ENCODE peak calls at places on chromosomes 11 and 22, in eight cellular contexts. H, S, F, P, C, V, N and G are unnamed samples. For H3K36me3 and H3K4me1, the result is how much of the 10 kb centered on the place peaks cover.

GRCh38 chr11:47916361-47916841 is 64.0 kb upstream of the PTPRJ start:
- DNase-seq in H (peak), S (no peak), F (no peak), P (peak), C (no peak), V (no peak), N (no peak), G (no peak)

GRCh38 chr22:50282361-50283144 is 12.4 kb upstream of the MAPK11 start:
- DNase-seq in H (peak), S (no peak), F (peak), P (no peak), C (no peak), V (no peak), N (no peak), G (no peak)

GRCh38 chr11:120332822-120333716 is 3.1 kb upstream of the ARHGEF12 start:
- DNase-seq in H (no peak), S (no peak), F (no peak), P (no peak), C (no peak), V (no peak), N (no peak), G (no peak)

GRCh38 chr22:49039625-49040024 is 788.0 kb downstream of the BRD1 start:
- DNase-seq in H (no peak), S (no peak), F (no peak), P (no peak), C (no peak), V (no peak), N (peak), G (no peak)

GRCh38 chr11:1889941-1890855 is 1.5 kb downstream of the PRR33 start:
- DNase-seq in H (no peak), S (no peak), F (no peak), P (no peak), C (no peak), V (no peak), N (no peak), G (no peak)

GRCh38 chr11:57203359-57203758 is 21.6 kb downstream of the LRRC55 start:
- DNase-seq in H (peak), S (peak), F (no peak), P (no peak), C (no peak), V (no peak), N (peak), G (peak)

GRCh38 chr11:22753401-22753800 is 76.2 kb downstream of the SVIP start:
- DNase-seq in H (no peak), S (no peak), F (no peak), P (no peak), C (no peak), V (no peak), N (no peak), G (no peak)

GRCh38 chr11:64290894-64291745 is at the start of gene KCNK4:
- DNase-seq in H (no peak), S (peak), F (no peak), P (no peak), C (no peak), V (peak), N (peak), G (no peak)

GRCh38 chr11:57674251-57674650 is 6.3 kb downstream of the ZDHHC5 start:
- DNase-seq in H (no peak), S (no peak), F (no peak), P (no peak), C (no peak), V (no peak), N (no peak), G (no peak)

GRCh38 chr22:17954200-17954859 is 70.0 kb downstream of the MICAL3 start:
- DNase-seq in H (no peak), S (no peak), F (no peak), P (no peak), C (peak), V (no peak), N (no peak), G (no peak)

GRCh38 chr11:94768602-94769511 is 701 bp downstream of the AMOTL1 start:
- DNase-seq in H (peak), S (peak), F (no peak), P (peak), C (peak), V (no peak), N (peak), G (peak)

GRCh38 chr11:122235615-122236014 is 119.6 kb upstream of the BLID start:
- DNase-seq in H (peak), S (no peak), F (no peak), P (no peak), C (no peak), V (no peak), N (peak), G (peak)

GRCh38 chr22:50526849-50527801 is 1.7 kb upstream of the SCO2 start:
- DNase-seq in H (peak), S (peak), F (no peak), P (peak), C (peak), V (peak), N (peak), G (peak)

GRCh38 chr11:69864589-69864929 is 45.3 kb upstream of the FGF3 start:
- DNase-seq in H (no peak), S (no peak), F (no peak), P (no peak), C (no peak), V (no peak), N (no peak), G (no peak)

GRCh38 chr11:70437111-70437784 is 38.9 kb downstream of the CTTN start:
- DNase-seq in H (no peak), S (no peak), F (no peak), P (no peak), C (no peak), V (no peak), N (peak), G (no peak)

GRCh38 chr22:37088108-37088605 is 21.4 kb downstream of the TMPRSS6 start:
- DNase-seq in H (no peak), S (no peak), F (peak), P (no peak), C (no peak), V (no peak), N (no peak), G (no peak)

GRCh38 chr11:33801821-33802413 is 27.6 kb upstream of the FBXO3 start:
- DNase-seq in H (no peak), S (peak), F (peak), P (no peak), C (no peak), V (no peak), N (no peak), G (no peak)

GRCh38 chr11:72236083-72236697 is 7.8 kb downstream of the PHOX2A start:
- DNase-seq in H (no peak), S (no peak), F (no peak), P (no peak), C (no peak), V (no peak), N (no peak), G (no peak)

GRCh38 chr11:6568191-6568918 is 35.1 kb downstream of the RRP8 start:
- DNase-seq in H (peak), S (peak), F (no peak), P (peak), C (peak), V (no peak), N (peak), G (no peak)

GRCh38 chr22:46114518-46115387 is 35.6 kb upstream of the PPARA start:
- DNase-seq in H (no peak), S (no peak), F (no peak), P (peak), C (peak), V (no peak), N (no peak), G (no peak)

GRCh38 chr22:46112405-46112804 is 37.9 kb upstream of the PPARA start:
- DNase-seq in H (no peak), S (no peak), F (no peak), P (no peak), C (no peak), V (no peak), N (no peak), G (no peak)

GRCh38 chr22:46111645-46112306 is 38.5 kb upstream of the PPARA start:
- DNase-seq in H (no peak), S (peak), F (no peak), P (peak), C (peak), V (no peak), N (peak), G (no peak)

GRCh38 chr22:46113910-46114517 is 36.3 kb upstream of the PPARA start:
- DNase-seq in H (no peak), S (no peak), F (no peak), P (peak), C (peak), V (no peak), N (peak), G (no peak)

GRCh38 chr22:46113110-46113909 is 37.0 kb upstream of the PPARA start:
- DNase-seq in H (no peak), S (no peak), F (no peak), P (no peak), C (peak), V (no peak), N (no peak), G (no peak)
- H3K36me3 ChIP-seq in H (under half), S (under half), F (under half), P (half or more), C (under half), V (under half), N (under half), G (under half)

DNA sequence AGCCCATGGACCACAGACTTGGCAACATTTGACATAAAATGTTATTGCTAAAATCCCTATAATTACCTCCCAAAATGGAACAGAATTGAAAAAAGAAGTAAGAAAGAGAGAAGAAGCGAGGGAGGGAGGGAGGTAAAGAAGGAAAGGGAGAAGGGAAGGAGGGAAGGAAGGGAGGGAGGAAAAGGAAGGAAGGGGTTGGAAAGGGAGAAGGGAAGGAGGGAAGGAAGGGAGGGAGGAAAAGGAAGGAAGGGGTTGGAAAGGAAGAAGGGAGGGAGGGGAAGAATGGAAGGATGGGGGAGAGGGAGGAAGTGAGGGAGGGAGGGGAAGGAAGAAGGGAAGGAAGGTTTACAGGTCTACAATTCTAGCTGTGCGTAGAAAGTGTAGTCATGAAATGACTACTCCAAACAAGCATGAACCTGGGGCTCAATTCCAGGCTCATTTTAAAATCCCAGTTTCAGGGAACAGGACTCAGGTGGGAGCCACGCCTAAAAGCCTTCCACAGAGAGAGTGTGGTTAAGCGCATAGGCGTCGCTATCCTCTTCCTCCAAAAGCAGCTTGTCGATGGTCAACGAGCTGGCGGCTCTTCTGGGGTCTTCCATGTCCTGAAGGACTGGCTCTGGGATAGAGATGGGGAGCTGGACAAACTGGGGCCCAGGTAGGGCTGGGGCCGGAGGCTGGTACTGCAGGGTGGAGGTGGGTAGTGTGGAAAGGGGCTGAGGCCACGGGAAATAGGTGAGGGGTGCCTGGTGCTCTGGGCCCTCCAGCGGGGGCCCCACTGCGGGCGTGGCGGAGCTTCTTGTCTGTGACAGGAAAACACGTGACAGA is 25.1 kb downstream of the POU2AF1 start:
- DNase-seq in H (no peak), S (no peak), F (no peak), P (no peak), C (no peak), V (no peak), N (peak), G (no peak)
- H3K4me1 ChIP-seq in H (under half), S (under half), F (under half), P (under half), C (under half), V (under half), N (under half), G (under half)

DNA sequence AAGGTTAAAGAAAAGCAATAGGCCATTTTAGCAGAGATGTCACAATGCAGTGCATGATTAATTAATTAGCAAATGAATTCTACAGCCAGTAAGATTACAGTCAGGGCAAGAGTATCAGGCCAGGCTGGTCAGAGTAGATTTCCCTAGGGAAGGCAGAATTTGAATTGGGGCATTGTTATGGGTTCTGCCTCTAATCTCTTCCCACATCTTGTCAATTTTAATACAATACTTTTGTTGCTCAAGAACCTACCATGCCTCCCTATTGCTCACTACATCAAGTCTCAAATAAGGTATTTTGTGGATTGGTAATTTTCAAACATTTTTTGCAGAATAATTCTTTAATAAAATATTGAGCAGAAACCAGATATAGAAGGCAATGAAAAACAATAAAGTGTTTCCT is 103.7 kb downstream of the CCDC81 start:
- DNase-seq in H (no peak), S (no peak), F (no peak), P (no peak), C (no peak), V (no peak), N (no peak), G (no peak)
- H3K36me3 ChIP-seq in H (under half), S (under half), F (under half), P (under half), C (under half), V (under half), N (under half), G (under half)

DNA sequence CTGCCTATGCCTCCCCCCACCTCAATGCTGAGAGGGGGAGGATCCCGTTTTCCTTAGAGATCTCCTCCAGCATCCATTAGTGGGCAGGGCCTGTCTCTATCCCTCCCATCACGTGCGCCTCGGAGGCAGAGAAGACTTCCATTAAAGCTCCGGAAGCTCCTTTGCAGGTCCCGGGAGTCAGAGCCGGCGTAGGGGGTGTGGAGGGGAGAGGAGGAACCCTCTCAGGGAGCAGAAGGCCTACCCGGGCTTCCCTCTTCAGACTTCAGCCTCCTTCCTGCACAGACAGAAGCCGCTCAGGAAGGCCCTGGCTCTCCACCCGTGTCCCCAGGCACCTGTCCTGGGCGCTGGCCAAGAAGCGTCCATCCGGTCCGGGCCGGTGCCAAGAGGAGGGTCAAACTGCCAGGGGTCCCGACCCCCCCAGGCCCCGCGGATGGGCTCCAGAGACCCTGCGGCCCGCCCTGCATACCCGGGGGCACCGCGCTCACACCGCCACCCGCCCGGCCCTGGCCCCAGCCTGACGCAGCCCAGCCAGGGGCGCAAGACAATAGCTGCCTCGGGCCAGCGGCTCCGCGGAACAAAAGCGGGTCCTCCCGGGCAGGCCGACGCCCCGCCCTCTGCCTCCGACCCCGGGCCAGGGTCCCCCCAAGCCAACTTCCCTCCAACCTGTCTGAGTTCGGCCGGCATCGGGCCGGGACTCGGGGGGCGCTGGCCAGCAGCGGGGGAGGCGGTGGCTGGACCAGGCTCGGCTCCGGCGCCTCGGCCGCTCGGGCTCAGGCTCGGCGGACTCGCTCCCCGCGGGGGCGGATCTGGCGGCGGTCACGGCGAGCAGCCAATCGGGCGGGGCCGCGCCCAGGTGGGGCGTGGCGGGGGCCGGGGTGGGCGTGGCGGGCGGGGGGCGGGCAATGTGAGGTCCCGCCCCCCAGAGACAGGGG is 29.9 kb downstream of the ARVCF start:
- DNase-seq in H (peak), S (peak), F (no peak), P (peak), C (peak), V (no peak), N (peak), G (peak)
- H3K4me1 ChIP-seq in H (under half), S (under half), F (under half), P (half or more), C (under half), V (under half), N (half or more), G (under half)

DNA sequence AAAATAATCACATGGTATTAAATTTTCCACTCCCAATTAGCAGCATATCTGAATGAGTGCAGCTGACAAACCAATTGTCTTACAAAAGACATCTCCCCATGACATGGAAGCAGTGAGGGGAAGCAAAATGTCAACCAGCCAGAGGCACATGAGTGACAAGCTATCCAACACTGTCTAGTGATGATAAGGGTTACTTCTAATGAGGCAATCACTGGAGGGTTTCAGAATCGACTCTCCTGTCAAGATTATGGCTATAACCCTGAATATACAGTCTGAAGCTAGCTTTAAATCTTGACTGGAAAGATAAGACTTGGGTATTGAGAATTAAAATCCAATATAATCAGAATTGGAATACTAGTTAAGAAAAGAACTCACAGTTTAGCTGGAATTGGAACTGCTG is 50.3 kb downstream of the AMBRA1 start:
- DNase-seq in H (no peak), S (no peak), F (no peak), P (no peak), C (no peak), V (no peak), N (no peak), G (no peak)
- H3K36me3 ChIP-seq in H (under half), S (under half), F (under half), P (under half), C (under half), V (half or more), N (under half), G (under half)

GRCh38 chr11:19953909-19954308 is 206.4 kb downstream of the DBX1 start:
- DNase-seq in H (peak), S (peak), F (peak), P (no peak), C (no peak), V (no peak), N (no peak), G (peak)

GRCh38 chr11:19954899-19955298 is 205.4 kb downstream of the DBX1 start:
- DNase-seq in H (peak), S (no peak), F (no peak), P (no peak), C (no peak), V (no peak), N (no peak), G (no peak)

GRCh38 chr11:19957301-19957985 is 202.8 kb downstream of the DBX1 start:
- DNase-seq in H (no peak), S (no peak), F (no peak), P (no peak), C (no peak), V (no peak), N (no peak), G (peak)

GRCh38 chr11:19956228-19956627 is 204.0 kb downstream of the DBX1 start:
- DNase-seq in H (peak), S (no peak), F (no peak), P (no peak), C (no peak), V (no peak), N (no peak), G (no peak)

DNA sequence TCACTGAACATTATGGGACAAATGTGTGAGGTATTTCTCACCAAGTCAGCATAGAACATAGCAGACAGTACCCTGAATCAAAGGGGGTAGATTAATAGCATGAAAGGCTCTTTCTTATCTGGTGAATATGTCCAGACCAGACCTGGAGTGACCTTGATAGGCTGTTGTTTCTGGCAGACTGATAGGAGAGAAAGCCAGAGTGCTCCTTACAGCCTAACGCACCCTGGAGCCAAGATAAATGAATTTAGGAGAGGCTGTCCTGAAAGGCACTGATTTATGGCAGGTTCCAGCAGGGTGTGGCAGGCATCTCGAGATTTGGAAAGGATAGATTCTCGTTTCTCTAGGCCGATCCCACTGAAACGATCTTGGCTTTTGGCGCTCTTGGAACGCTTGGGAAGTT is 204.6 kb downstream of the DBX1 start:
- DNase-seq in H (no peak), S (no peak), F (no peak), P (peak), C (no peak), V (no peak), N (no peak), G (no peak)
- H3K4me1 ChIP-seq in H (under half), S (under half), F (under half), P (under half), C (under half), V (under half), N (under half), G (half or more)

DNA sequence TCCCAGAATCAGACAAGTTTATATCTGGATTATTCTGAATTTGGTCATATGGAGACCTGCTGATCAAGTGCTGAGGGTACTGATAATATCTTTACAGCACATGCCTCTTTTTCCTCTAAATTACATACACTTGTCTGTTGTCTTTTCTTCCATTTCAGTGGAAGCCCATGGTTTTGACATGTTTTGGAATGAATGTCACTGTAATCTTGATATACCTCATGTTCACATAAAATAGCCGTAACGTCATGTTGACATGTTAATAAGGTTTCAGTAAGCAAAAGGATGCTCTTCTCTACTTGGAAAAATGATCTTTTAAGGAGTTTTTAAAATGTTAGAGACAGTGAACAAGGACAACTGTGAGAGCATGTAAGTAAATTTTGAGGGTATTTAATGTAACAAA is 55.9 kb downstream of the YAP1 start:
- DNase-seq in H (no peak), S (no peak), F (no peak), P (no peak), C (no peak), V (no peak), N (no peak), G (no peak)
- H3K36me3 ChIP-seq in H (under half), S (under half), F (under half), P (under half), C (under half), V (under half), N (under half), G (under half)

GRCh38 chr22:19994851-19995610 is 21.6 kb downstream of the ARVCF start:
- DNase-seq in H (no peak), S (no peak), F (no peak), P (peak), C (no peak), V (no peak), N (no peak), G (no peak)
- H3K4me1 ChIP-seq in H (under half), S (under half), F (under half), P (half or more), C (under half), V (under half), N (under half), G (half or more)